ENCODE peak calls at places on chromosomes 5 and 9, in eight cellular contexts. O is hepatocyte, G is GM23338, S is GM23248, F is HCT116, T is PC-9, B is OCI-LY7, P is Karpas-422. J is an unnamed sample. For H3K9me2, the result is how much of the 10 kb centered on the place peaks cover.

GRCh38 chr5:160843240-160843639 is 8.8 kb downstream of the ATP10B start:
- DNase-seq in S (no peak), T (no peak), G (no peak), F (no peak), O (no peak), P (no peak), B (no peak), J (no peak)

GRCh38 chr9:13817754-13818278 is 496.1 kb downstream of the NFIB start:
- DNase-seq in S (no peak), O (no peak), G (no peak), B (no peak), T (no peak), P (no peak), F (no peak), J (no peak)

GRCh38 chr5:124317471-124317870 is 429.0 kb downstream of the ZNF608 start:
- DNase-seq in S (no peak), O (no peak), B (no peak), F (no peak), T (no peak), G (no peak), P (no peak), J (no peak)

GRCh38 chr5:160467555-160468418 is 46.1 kb downstream of the PTTG1 start:
- DNase-seq in G (peak), P (no peak), T (peak), S (peak), O (peak), F (no peak), B (peak), J (peak)

GRCh38 chr5:180785794-180786221 is 16.8 kb downstream of the MGAT1 start:
- DNase-seq in T (peak), O (peak), S (peak), F (no peak), P (no peak), B (no peak), G (peak), J (no peak)

GRCh38 chr5:161094411-161094810 is 242.4 kb upstream of the ATP10B start:
- DNase-seq in F (no peak), P (no peak), O (no peak), S (peak), B (no peak), T (no peak), G (no peak), J (no peak)

GRCh38 chr5:62640437-62640836 is 61.8 kb downstream of the LRRC70 start:
- DNase-seq in F (no peak), G (no peak), O (no peak), P (no peak), S (no peak), B (no peak), T (no peak), J (no peak)

GRCh38 chr9:93827545-93828330 is 127.4 kb downstream of the BARX1 start:
- DNase-seq in S (peak), F (no peak), O (peak), G (peak), P (no peak), B (peak), T (peak), J (peak)

GRCh38 chr5:32317056-32317455 is 4.3 kb upstream of the MTMR12 start:
- DNase-seq in G (no peak), O (no peak), P (no peak), B (no peak), T (no peak), F (no peak), S (peak), J (no peak)

GRCh38 chr9:20243866-20244647 is 378.2 kb downstream of the MLLT3 start:
- DNase-seq in G (no peak), T (no peak), B (no peak), S (no peak), O (no peak), F (no peak), P (peak), J (peak)

GRCh38 chr5:13511442-13511841 is 433.0 kb downstream of the DNAH5 start:
- DNase-seq in P (no peak), F (no peak), O (no peak), G (no peak), B (no peak), T (no peak), S (no peak), J (no peak)

GRCh38 chr9:72052122-72052521 is 8.3 kb downstream of the C9orf57 start:
- DNase-seq in O (no peak), F (no peak), T (no peak), B (no peak), S (no peak), G (no peak), P (no peak), J (no peak)

GRCh38 chr5:175246242-175246891 is 197.6 kb downstream of the DRD1 start:
- DNase-seq in T (no peak), F (peak), B (no peak), G (no peak), O (peak), S (peak), P (no peak), J (no peak)

GRCh38 chr5:5453131-5453530 is 30.7 kb downstream of the ICE1 start:
- DNase-seq in G (no peak), O (no peak), T (no peak), F (no peak), P (no peak), B (no peak), S (no peak), J (no peak)

GRCh38 chr9:131758972-131759647 is 19.2 kb upstream of the RAPGEF1 start:
- DNase-seq in G (no peak), P (no peak), T (no peak), F (no peak), B (no peak), O (no peak), S (peak), J (no peak)

GRCh38 chr5:35001842-35002241 is 45.9 kb downstream of the AGXT2 start:
- DNase-seq in O (no peak), G (no peak), B (no peak), S (no peak), T (no peak), P (no peak), F (no peak), J (no peak)

GRCh38 chr5:116229131-116229530 is 144.3 kb downstream of the COMMD10 start:
- DNase-seq in O (no peak), B (no peak), G (no peak), P (no peak), S (no peak), T (no peak), F (no peak), J (no peak)

GRCh38 chr9:122364783-122365150 is 6.1 kb upstream of the PTGS1 start:
- DNase-seq in G (no peak), S (peak), O (no peak), T (no peak), B (no peak), F (no peak), P (no peak), J (no peak)

GRCh38 chr9:16616686-16617085 is 253.8 kb downstream of the BNC2 start:
- DNase-seq in T (no peak), F (no peak), B (no peak), G (no peak), P (no peak), S (no peak), O (no peak), J (no peak)

DNA sequence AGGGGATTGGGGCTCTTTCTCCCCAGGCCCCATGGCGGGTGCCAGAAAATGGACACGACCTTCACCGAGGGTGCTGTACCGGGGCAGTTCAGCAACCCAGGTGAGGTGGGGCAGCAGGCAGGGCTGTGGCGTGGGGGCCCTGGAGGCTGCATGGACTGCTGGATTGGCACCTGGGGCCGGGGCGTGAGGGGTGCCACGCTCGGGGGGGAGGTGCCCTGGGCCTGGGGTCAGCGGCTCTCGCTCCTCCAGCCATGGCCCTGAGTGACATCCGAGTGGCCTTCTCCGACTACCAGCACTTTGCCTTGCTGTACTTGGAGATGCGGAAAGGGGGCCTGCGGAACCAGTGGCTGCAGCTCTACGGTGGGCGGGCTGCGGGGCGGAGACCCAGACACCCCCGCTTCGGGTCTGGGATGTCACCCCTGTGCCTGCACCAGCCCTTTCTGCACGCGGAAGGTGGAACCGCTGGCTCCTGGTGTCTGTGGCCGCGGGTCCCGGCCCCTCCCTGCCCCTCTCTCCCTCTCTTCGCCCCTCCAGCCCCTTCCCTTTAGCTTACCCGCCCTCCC is 1.8 kb downstream of the LCNL1 start:
- DNase-seq in F (no peak), T (no peak), O (no peak), G (peak), B (no peak), S (no peak), P (no peak), J (no peak)
- H3K9me2 ChIP-seq in F (under half), T (under half), O (under half), G (under half), B (under half), S (under half), P (under half), J (under half)

DNA sequence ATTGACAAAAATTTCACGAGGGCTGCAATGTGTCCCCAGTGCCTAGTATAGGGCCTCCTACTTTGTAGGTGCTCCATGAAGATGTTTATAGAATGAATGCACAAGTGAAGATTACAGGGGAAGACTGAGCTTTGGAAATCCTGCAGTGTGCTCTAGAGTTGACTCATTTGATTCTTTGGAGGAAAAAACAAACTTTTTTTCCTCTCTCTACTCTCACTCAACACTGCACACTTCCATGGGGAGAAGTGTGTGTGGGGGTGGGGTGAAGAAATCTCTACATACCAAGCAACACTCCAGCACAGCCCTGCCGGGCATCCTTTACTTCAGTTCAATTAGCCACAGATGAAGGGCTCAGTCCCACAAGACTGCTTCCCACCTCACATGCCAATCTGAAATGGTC is 49.4 kb upstream of the KLF9 start:
- DNase-seq in G (no peak), T (no peak), F (no peak), O (no peak), B (no peak), S (no peak), P (no peak), J (no peak)
- H3K9me2 ChIP-seq in G (under half), T (under half), F (under half), O (under half), B (under half), S (under half), P (under half), J (under half)

GRCh38 chr5:132785864-132786263 is 8.8 kb upstream of the SEPTIN8 start:
- DNase-seq in P (no peak), O (no peak), G (no peak), S (no peak), B (no peak), T (no peak), F (no peak), J (no peak)
- H3K9me2 ChIP-seq in P (under half), O (under half), G (under half), S (under half), B (under half), T (under half), F (under half), J (under half)

GRCh38 chr5:79346420-79346824 is 110.5 kb downstream of the JMY start:
- DNase-seq in S (peak), G (no peak), T (peak), O (no peak), F (peak), P (no peak), B (no peak), J (no peak)
- H3K9me2 ChIP-seq in S (under half), G (under half), T (under half), O (under half), F (under half), P (under half), B (under half), J (under half)

GRCh38 chr9:111136180-111136579 is 97.9 kb upstream of the LPAR1 start:
- DNase-seq in O (no peak), P (no peak), B (no peak), G (no peak), S (no peak), T (no peak), F (no peak), J (no peak)

DNA sequence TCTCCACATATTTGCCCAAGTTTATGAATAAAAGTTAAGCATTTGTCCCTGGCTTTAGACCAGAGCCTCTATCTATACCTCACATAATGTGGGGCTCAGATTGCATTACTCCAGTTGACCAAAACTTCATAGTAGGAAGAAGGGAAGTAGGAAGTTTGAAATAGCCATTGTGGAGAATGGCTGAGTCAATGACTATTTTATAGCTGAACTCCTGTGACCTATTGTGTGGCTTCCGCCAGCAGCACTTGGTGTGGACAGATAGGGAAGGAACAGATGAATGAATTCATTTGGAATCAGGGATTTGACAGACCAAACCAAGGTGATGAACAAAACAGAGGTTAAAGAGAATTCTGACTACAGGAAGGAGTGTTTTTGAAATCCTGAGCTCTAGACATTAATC is 92.9 kb upstream of the LPAR1 start:
- DNase-seq in F (no peak), S (no peak), G (no peak), O (no peak), T (no peak), P (no peak), B (no peak), J (no peak)
- H3K9me2 ChIP-seq in F (under half), S (under half), G (under half), O (under half), T (under half), P (under half), B (under half), J (under half)

GRCh38 chr5:76728965-76729364 is 13.0 kb downstream of the F2R start:
- DNase-seq in P (no peak), S (no peak), O (no peak), G (no peak), T (no peak), B (no peak), F (no peak), J (no peak)

GRCh38 chr5:76724871-76725270 is 8.9 kb downstream of the F2R start:
- DNase-seq in F (no peak), T (no peak), B (no peak), P (no peak), G (no peak), O (peak), S (peak), J (no peak)

GRCh38 chr5:76733049-76733417 is 17.1 kb downstream of the F2R start:
- DNase-seq in O (no peak), F (no peak), T (no peak), B (no peak), S (no peak), P (no peak), G (no peak), J (no peak)

GRCh38 chr5:76732405-76733048 is 16.6 kb downstream of the F2R start:
- DNase-seq in O (no peak), B (no peak), S (no peak), G (no peak), T (no peak), F (no peak), P (no peak), J (no peak)

DNA sequence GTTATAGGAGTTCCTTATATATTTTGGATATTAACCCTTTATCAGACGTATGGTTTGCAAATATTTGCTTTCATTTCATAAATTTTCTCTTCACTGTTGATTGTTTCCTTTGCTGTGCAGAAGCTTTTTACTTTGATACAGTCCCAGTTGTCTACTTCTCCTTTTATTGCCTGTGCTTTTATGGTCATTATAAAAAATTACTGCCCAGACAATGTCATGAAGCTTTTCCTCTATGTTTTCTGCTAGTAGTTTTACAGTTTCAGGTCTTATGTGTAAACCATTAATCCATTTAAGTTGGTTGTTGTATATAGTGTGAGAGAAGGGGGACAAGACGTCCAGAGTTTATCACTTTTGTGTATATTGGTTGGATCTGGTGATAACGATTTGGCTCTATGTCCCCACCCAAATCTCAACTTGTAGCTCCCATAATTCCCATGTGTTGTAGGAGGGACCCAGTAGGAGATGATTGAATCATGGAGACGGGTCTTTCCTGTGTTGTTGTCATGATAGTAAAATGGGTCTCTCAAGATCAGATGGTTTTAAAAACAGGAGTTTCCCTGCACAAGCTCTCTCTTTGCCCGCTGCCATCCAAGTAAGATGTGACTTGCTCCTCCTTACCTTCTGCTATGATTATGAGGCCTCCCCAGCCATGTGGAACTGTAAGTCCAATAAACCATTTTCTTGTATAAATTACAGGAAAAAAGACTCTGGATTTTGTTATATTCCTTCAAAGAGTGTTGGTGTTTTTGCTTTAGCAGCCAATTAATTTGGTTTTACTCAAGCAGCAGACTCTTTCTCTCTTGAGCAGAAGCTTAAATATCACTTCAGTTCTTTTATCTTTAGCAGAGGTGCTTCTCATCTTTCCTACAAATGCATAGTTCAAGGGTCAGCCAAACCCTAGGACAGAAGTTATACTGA is 13.7 kb downstream of the F2R start:
- DNase-seq in O (no peak), P (no peak), S (no peak), F (no peak), B (no peak), G (no peak), T (no peak), J (no peak)
- H3K9me2 ChIP-seq in O (under half), P (under half), S (under half), F (under half), B (under half), G (under half), T (under half), J (under half)

GRCh38 chr9:96721303-96721702 is 56.6 kb downstream of the ZNF510 start:
- DNase-seq in T (no peak), P (no peak), S (no peak), O (no peak), G (no peak), B (no peak), F (no peak), J (no peak)
- H3K9me2 ChIP-seq in T (under half), P (under half), S (under half), O (under half), G (under half), B (under half), F (under half), J (under half)

GRCh38 chr5:2898661-2899060 is 147.2 kb upstream of the IRX2 start:
- DNase-seq in P (no peak), B (no peak), O (no peak), T (no peak), G (no peak), S (no peak), F (no peak), J (no peak)
- H3K9me2 ChIP-seq in P (under half), B (under half), O (under half), T (under half), G (under half), S (under half), F (under half), J (under half)

J was measured in SK-N-SH.